ENCODE peak calls at places on chromosomes 4 and X, in six cellular contexts. E is NCI-H1105 treated with DMSO at 0.1 percent for 48 hours, T is suprapubic skin, Y is spleen, U is BJ, M is germinal center. V is an unnamed sample.

GRCh38 chr4:118829107-118829506 is 6.8 kb downstream of the SEC24D start:
- DNase-seq in Y (no peak), T (no peak), M (no peak), E (no peak), U (no peak), V (no peak)

GRCh38 chr4:95190751-95191436 is 357.9 kb downstream of the UNC5C start:
- DNase-seq in E (peak; percentile 76), M (no peak), U (no peak), T (no peak), Y (no peak), V (peak; percentile 11)

GRCh38 chr4:76963136-76963477 is 13.6 kb downstream of the SEPTIN11 start:
- DNase-seq in T (no peak), M (no peak), E (no peak), U (no peak), Y (no peak), V (no peak)

GRCh38 chr4:184347251-184348239 is 126.8 kb downstream of the IRF2 start:
- DNase-seq in U (no peak), Y (peak; percentile 87), E (no peak), M (peak; percentile 56), T (no peak), V (no peak)

GRCh38 chrX:10079155-10079711 is 77.5 kb upstream of the CLCN4 start:
- DNase-seq in E (no peak), Y (no peak), T (no peak), M (no peak), U (no peak), V (no peak)

GRCh38 chrX:109475174-109475891 is 6.6 kb downstream of the GUCY2F start:
- DNase-seq in Y (no peak), M (peak; percentile 1), E (peak; percentile 63), T (no peak), U (no peak), V (peak; percentile 46)

GRCh38 chrX:47854474-47854873 is 17.8 kb downstream of the ZNF81 start:
- DNase-seq in U (no peak), Y (no peak), E (no peak), T (no peak), M (no peak), V (peak; percentile 14)

GRCh38 chr4:122668241-122668640 is 47.4 kb upstream of the IL21 start:
- DNase-seq in Y (no peak), E (no peak), U (peak; percentile 75), T (no peak), M (no peak), V (no peak)

GRCh38 chr4:7335363-7336066 is 99.2 kb downstream of the PSAPL1 start:
- DNase-seq in T (no peak), Y (peak; percentile 80), M (peak; percentile 76), U (no peak), E (peak; percentile 41), V (no peak)

GRCh38 chr4:185779520-185779919 is 32.5 kb downstream of the SORBS2 start:
- DNase-seq in E (no peak), T (no peak), U (no peak), M (no peak), Y (no peak), V (no peak)

GRCh38 chrX:28787206-28787605 is 200.0 kb downstream of the IL1RAPL1 start:
- DNase-seq in M (no peak), U (peak; percentile 2), E (no peak), T (no peak), Y (no peak), V (no peak)